ENCODE peak calls at places on chromosomes 4 and X, in four cellular contexts. V, Y, J and T are unnamed samples.

GRCh38 chr4:94527556-94528233 is 76.0 kb downstream of the PDLIM5 start:
- DNase-seq in J (no peak), Y (no peak), V (no peak), T (no peak)

GRCh38 chr4:38734886-38735285 is 47.9 kb downstream of the TLR10 start:
- DNase-seq in V (no peak), Y (peak; percentile 24), J (no peak), T (no peak)

GRCh38 chr4:28296239-28296638 is 1435.6 kb downstream of the STIM2 start:
- DNase-seq in V (no peak), J (no peak), Y (no peak), T (no peak)

GRCh38 chrX:68831405-68832100 is 2.7 kb downstream of the EFNB1 start:
- DNase-seq in Y (no peak), V (no peak), J (peak; percentile 32), T (no peak)

GRCh38 chr4:124596811-124597210 is 115.7 kb downstream of the ANKRD50 start:
- DNase-seq in J (no peak), V (no peak), Y (no peak), T (no peak)

GRCh38 chr4:170243662-170244288 is 154.0 kb upstream of the AADAT start:
- DNase-seq in J (no peak), Y (no peak), V (no peak), T (no peak)

GRCh38 chr4:162011039-162011438 is 152.8 kb downstream of the FSTL5 start:
- DNase-seq in V (no peak), Y (no peak), J (no peak), T (no peak)

GRCh38 chr4:4558881-4559280 is 17.0 kb upstream of the STX18 start:
- DNase-seq in J (no peak), V (no peak), Y (no peak), T (no peak)

GRCh38 chr4:15303052-15303641 is 124.7 kb upstream of the C1QTNF7 start:
- DNase-seq in Y (peak; percentile 89), V (no peak), J (no peak), T (no peak)

GRCh38 chrX:154827624-154828408 is 6.6 kb downstream of the SMIM9 start:
- DNase-seq in J (no peak), V (no peak), Y (no peak), T (no peak)

GRCh38 chr4:151430737-151431457 is 21.9 kb downstream of the FHIP1A start:
- DNase-seq in J (no peak), V (no peak), Y (no peak), T (no peak)

GRCh38 chrX:71910526-71911022 is at the start of gene NHSL2:
- DNase-seq in V (no peak), J (peak; percentile 72), Y (peak; percentile 26), T (peak; percentile 49)

GRCh38 chr4:26557164-26557563 is 26.7 kb upstream of the TBC1D19 start:
- DNase-seq in V (no peak), Y (peak; percentile 93), J (no peak), T (no peak)

GRCh38 chr4:172035573-172035972 is 222.4 kb downstream of the GALNTL6 start:
- DNase-seq in V (no peak), Y (no peak), J (no peak), T (no peak)

GRCh38 chr4:21806991-21807390 is 141.6 kb downstream of the KCNIP4 start:
- DNase-seq in Y (peak; percentile 25), J (no peak), V (no peak), T (no peak)

DNA sequence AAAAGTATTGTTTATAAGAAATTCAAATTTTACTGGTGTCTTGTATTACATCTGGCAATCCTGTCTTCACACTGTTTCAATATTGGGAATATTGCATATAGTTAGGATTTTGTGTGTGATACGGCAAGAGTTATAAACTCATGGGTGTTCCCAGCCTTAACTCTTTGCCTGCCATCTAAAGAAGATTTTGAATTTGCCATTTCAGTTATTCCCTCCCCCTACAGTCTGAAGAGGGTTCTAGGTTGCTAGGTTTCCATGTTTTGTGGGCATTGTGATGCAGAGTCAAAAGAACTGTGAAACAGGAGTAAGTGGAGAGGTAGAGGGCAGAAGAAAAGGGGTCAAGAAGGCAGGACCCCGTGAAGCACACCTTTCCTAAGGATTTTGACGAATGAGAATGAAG is at the start of gene CPXCR1:
- DNase-seq in Y (no peak), J (no peak), V (no peak), T (no peak)
- TF ChIP-seq CTCF in Y (no peak), J (no peak), V (no peak), T (no peak)

GRCh38 chrX:110214684-110215083 is 103.2 kb downstream of the AMMECR1 start:
- DNase-seq in Y (no peak), V (no peak), J (no peak), T (no peak)

GRCh38 chrX:110213183-110213582 is 104.7 kb downstream of the AMMECR1 start:
- DNase-seq in Y (no peak), J (no peak), V (no peak), T (no peak)

GRCh38 chrX:110210417-110211139 is 107.3 kb downstream of the AMMECR1 start:
- DNase-seq in J (no peak), Y (peak; percentile 90), V (no peak), T (no peak)

GRCh38 chrX:110211340-110211739 is 106.5 kb downstream of the AMMECR1 start:
- DNase-seq in Y (no peak), J (no peak), V (no peak), T (no peak)

GRCh38 chrX:110212299-110212698 is 105.6 kb downstream of the AMMECR1 start:
- DNase-seq in Y (peak; percentile 16), V (no peak), J (no peak), T (no peak)
- TF ChIP-seq CTCF in Y (peak; percentile 24), V (no peak), J (no peak), T (peak; percentile 34)

GRCh38 chr4:13857397-13857796 is 229.9 kb upstream of the BOD1L1 start:
- DNase-seq in V (no peak), Y (no peak), J (no peak), T (no peak)

GRCh38 chr4:13859423-13859822 is 231.9 kb upstream of the BOD1L1 start:
- DNase-seq in Y (no peak), J (no peak), V (no peak), T (no peak)

GRCh38 chr4:13857800-13858199 is 230.3 kb upstream of the BOD1L1 start:
- DNase-seq in J (no peak), V (no peak), Y (no peak), T (no peak)

GRCh38 chr4:13856387-13856786 is 228.9 kb upstream of the BOD1L1 start:
- DNase-seq in J (no peak), Y (no peak), V (no peak), T (no peak)

DNA sequence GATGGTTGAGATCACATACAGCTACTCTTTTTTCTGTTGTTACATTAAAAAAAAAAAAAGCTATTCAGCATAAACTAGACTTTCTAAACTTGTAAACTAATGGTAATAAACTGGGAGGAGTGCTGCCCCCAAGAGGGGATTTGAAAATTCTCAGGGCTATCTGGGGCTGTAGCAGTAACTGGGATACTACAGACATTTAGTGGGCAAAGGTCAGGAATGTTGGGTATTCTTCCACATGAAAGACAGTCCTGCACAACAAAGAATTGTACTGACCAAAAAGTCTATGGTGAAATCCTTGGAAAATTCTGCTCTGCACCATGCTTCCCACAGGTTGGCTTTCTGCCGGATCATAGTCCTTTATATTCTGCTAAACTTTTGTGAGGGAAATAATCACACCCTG is 232.6 kb upstream of the BOD1L1 start:
- DNase-seq in V (no peak), Y (no peak), J (no peak), T (no peak)
- TF ChIP-seq CTCF in V (no peak), Y (no peak), J (no peak), T (peak; percentile 9)

GRCh38 chrX:96183843-96184242 is 500.8 kb upstream of the DIAPH2 start:
- DNase-seq in J (no peak), Y (peak; percentile 16), V (no peak), T (no peak)
- TF ChIP-seq CTCF in J (no peak), Y (peak; percentile 49), V (peak; percentile 10), T (peak; percentile 36)

DNA sequence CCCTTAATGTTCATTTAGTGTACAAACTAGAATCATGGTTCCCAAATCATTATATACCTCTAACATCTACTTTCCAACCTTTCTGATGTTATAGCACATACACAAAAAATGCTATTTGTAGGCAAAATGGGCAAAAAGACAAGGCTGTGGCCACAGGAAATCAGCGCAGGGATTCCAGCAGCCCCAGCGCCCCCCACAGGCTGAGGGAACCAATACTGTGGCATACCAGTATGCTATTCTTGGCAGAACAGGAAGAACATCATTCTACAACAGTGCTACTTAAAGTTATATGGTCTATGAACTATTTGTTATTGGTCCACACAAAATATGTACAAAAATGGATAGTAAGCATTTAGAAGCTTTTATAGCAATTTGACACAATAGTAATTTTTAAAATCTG is 25.3 kb downstream of the STEEP1 start:
- DNase-seq in Y (no peak), J (no peak), V (no peak), T (no peak)
- TF ChIP-seq CTCF in Y (peak; percentile 2), J (no peak), V (no peak), T (no peak)

GRCh38 chr4:157221895-157222763 is 1.6 kb downstream of the GRIA2 start:
- DNase-seq in Y (no peak), J (no peak), V (no peak), T (peak; percentile 69)
- TF ChIP-seq CTCF in Y (no peak), J (no peak), V (no peak), T (peak; percentile 16)

GRCh38 chr4:67712650-67713530 is 11.9 kb upstream of the UBA6 start:
- DNase-seq in V (no peak), J (no peak), Y (no peak), T (no peak)

GRCh38 chr4:67714248-67714583 is 13.3 kb upstream of the UBA6 start:
- DNase-seq in V (no peak), J (no peak), Y (no peak), T (no peak)

GRCh38 chr4:67713531-67714247 is 12.7 kb upstream of the UBA6 start:
- DNase-seq in V (no peak), Y (peak; percentile 60), J (no peak), T (no peak)

GRCh38 chr4:67717586-67717985 is 16.6 kb upstream of the UBA6 start:
- DNase-seq in J (no peak), Y (no peak), V (no peak), T (no peak)

DNA sequence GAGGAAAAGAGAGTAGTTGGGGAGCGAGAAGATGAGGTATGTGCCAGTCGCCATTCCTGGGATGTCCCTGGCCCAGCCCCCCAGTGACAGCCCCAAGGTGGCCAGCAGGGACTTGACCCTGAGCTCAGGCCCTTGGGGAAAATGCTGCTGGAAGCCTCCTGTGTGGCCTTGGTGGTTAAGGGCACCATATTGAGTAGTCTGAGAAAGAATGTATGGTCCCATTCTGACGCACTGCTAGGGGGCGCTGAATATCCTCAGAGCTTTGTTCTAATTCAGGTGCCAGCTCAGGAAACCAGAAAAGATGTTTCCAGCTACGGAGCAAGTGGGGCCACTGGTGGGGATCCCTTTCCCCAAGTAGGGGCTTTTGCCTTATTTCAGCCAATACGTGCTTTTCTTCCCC is 14.0 kb upstream of the UBA6 start:
- DNase-seq in Y (no peak), V (no peak), J (no peak), T (no peak)
- TF ChIP-seq CTCF in Y (no peak), V (no peak), J (no peak), T (no peak)

GRCh38 chr4:181443003-181443402 is 800.2 kb upstream of the TENM3 start:
- DNase-seq in J (no peak), V (no peak), Y (no peak), T (no peak)
- TF ChIP-seq CTCF in J (no peak), V (no peak), Y (no peak), T (no peak)